ENCODE peak calls at places on chromosome 5, in five cellular contexts. One of them, this sample, is unnamed.

GRCh38 chr5:90932052-90932699 is 373.6 kb downstream of the ADGRV1 start:
- DNase-seq in stimulated activated CD8-positive, alpha-beta memory T cell treated with anti-CD3 and anti-CD28 coated beads, Interleukin-4, amount 100 ng/mL, for 1 hour: no peak
- DNase-seq in amygdala: no peak
- DNase-seq in stimulated activated CD4-positive, alpha-beta T cell treated with anti-CD3 and anti-CD28 coated beads, Interleukin-12 subunit alpha, Interleukin-12 subunit beta, amount 100 ng/mL, for 48 hours: peak
- DNase-seq in ovary: peak
- DNase-seq in this sample: no peak

GRCh38 chr5:10635257-10635860 is 71.5 kb downstream of the ANKRD33B start:
- DNase-seq in stimulated activated CD8-positive, alpha-beta memory T cell treated with anti-CD3 and anti-CD28 coated beads, Interleukin-4, amount 100 ng/mL, for 1 hour: peak
- DNase-seq in amygdala: no peak
- DNase-seq in stimulated activated CD4-positive, alpha-beta T cell treated with anti-CD3 and anti-CD28 coated beads, Interleukin-12 subunit alpha, Interleukin-12 subunit beta, amount 100 ng/mL, for 48 hours: peak
- DNase-seq in ovary: no peak
- DNase-seq in this sample: no peak

GRCh38 chr5:68027519-68027918 is 188.0 kb upstream of the PIK3R1 start:
- DNase-seq in stimulated activated CD8-positive, alpha-beta memory T cell treated with anti-CD3 and anti-CD28 coated beads, Interleukin-4, amount 100 ng/mL, for 1 hour: no peak
- DNase-seq in amygdala: no peak
- DNase-seq in stimulated activated CD4-positive, alpha-beta T cell treated with anti-CD3 and anti-CD28 coated beads, Interleukin-12 subunit alpha, Interleukin-12 subunit beta, amount 100 ng/mL, for 48 hours: no peak
- DNase-seq in ovary: peak
- DNase-seq in this sample: no peak

GRCh38 chr5:180595381-180596114 is 4.2 kb upstream of the SCGB3A1 start:
- DNase-seq in stimulated activated CD8-positive, alpha-beta memory T cell treated with anti-CD3 and anti-CD28 coated beads, Interleukin-4, amount 100 ng/mL, for 1 hour: no peak
- DNase-seq in amygdala: no peak
- DNase-seq in stimulated activated CD4-positive, alpha-beta T cell treated with anti-CD3 and anti-CD28 coated beads, Interleukin-12 subunit alpha, Interleukin-12 subunit beta, amount 100 ng/mL, for 48 hours: no peak
- DNase-seq in ovary: no peak
- DNase-seq in this sample: no peak

GRCh38 chr5:121949885-121950284 is 11.9 kb upstream of the SRFBP1 start:
- DNase-seq in stimulated activated CD8-positive, alpha-beta memory T cell treated with anti-CD3 and anti-CD28 coated beads, Interleukin-4, amount 100 ng/mL, for 1 hour: no peak
- DNase-seq in amygdala: no peak
- DNase-seq in stimulated activated CD4-positive, alpha-beta T cell treated with anti-CD3 and anti-CD28 coated beads, Interleukin-12 subunit alpha, Interleukin-12 subunit beta, amount 100 ng/mL, for 48 hours: no peak
- DNase-seq in ovary: peak
- DNase-seq in this sample: no peak

GRCh38 chr5:103565711-103566110 is 3.1 kb upstream of the NUDT12 start:
- DNase-seq in stimulated activated CD8-positive, alpha-beta memory T cell treated with anti-CD3 and anti-CD28 coated beads, Interleukin-4, amount 100 ng/mL, for 1 hour: no peak
- DNase-seq in amygdala: no peak
- DNase-seq in stimulated activated CD4-positive, alpha-beta T cell treated with anti-CD3 and anti-CD28 coated beads, Interleukin-12 subunit alpha, Interleukin-12 subunit beta, amount 100 ng/mL, for 48 hours: no peak
- DNase-seq in ovary: no peak
- DNase-seq in this sample: no peak

GRCh38 chr5:178589180-178590140 is 733 bp downstream of the COL23A1 start:
- DNase-seq in stimulated activated CD8-positive, alpha-beta memory T cell treated with anti-CD3 and anti-CD28 coated beads, Interleukin-4, amount 100 ng/mL, for 1 hour: no peak
- DNase-seq in amygdala: no peak
- DNase-seq in stimulated activated CD4-positive, alpha-beta T cell treated with anti-CD3 and anti-CD28 coated beads, Interleukin-12 subunit alpha, Interleukin-12 subunit beta, amount 100 ng/mL, for 48 hours: no peak
- DNase-seq in ovary: no peak
- DNase-seq in this sample: no peak

GRCh38 chr5:119347574-119347973 is 8.2 kb upstream of the TNFAIP8 start:
- DNase-seq in stimulated activated CD8-positive, alpha-beta memory T cell treated with anti-CD3 and anti-CD28 coated beads, Interleukin-4, amount 100 ng/mL, for 1 hour: no peak
- DNase-seq in amygdala: no peak
- DNase-seq in stimulated activated CD4-positive, alpha-beta T cell treated with anti-CD3 and anti-CD28 coated beads, Interleukin-12 subunit alpha, Interleukin-12 subunit beta, amount 100 ng/mL, for 48 hours: no peak
- DNase-seq in ovary: no peak
- DNase-seq in this sample: no peak

GRCh38 chr5:178331491-178331981 is 98.9 kb upstream of the PHYKPL start:
- DNase-seq in stimulated activated CD8-positive, alpha-beta memory T cell treated with anti-CD3 and anti-CD28 coated beads, Interleukin-4, amount 100 ng/mL, for 1 hour: no peak
- DNase-seq in amygdala: peak
- DNase-seq in stimulated activated CD4-positive, alpha-beta T cell treated with anti-CD3 and anti-CD28 coated beads, Interleukin-12 subunit alpha, Interleukin-12 subunit beta, amount 100 ng/mL, for 48 hours: no peak
- DNase-seq in ovary: no peak
- DNase-seq in this sample: no peak

GRCh38 chr5:120734033-120734432 is 269.9 kb downstream of the PRR16 start:
- DNase-seq in stimulated activated CD8-positive, alpha-beta memory T cell treated with anti-CD3 and anti-CD28 coated beads, Interleukin-4, amount 100 ng/mL, for 1 hour: no peak
- DNase-seq in amygdala: no peak
- DNase-seq in stimulated activated CD4-positive, alpha-beta T cell treated with anti-CD3 and anti-CD28 coated beads, Interleukin-12 subunit alpha, Interleukin-12 subunit beta, amount 100 ng/mL, for 48 hours: no peak
- DNase-seq in ovary: no peak
- DNase-seq in this sample: no peak

GRCh38 chr5:164012376-164012775 is 507.0 kb downstream of the MAT2B start:
- DNase-seq in stimulated activated CD8-positive, alpha-beta memory T cell treated with anti-CD3 and anti-CD28 coated beads, Interleukin-4, amount 100 ng/mL, for 1 hour: no peak
- DNase-seq in amygdala: no peak
- DNase-seq in stimulated activated CD4-positive, alpha-beta T cell treated with anti-CD3 and anti-CD28 coated beads, Interleukin-12 subunit alpha, Interleukin-12 subunit beta, amount 100 ng/mL, for 48 hours: no peak
- DNase-seq in ovary: no peak
- DNase-seq in this sample: no peak

GRCh38 chr5:120697147-120697546 is 233.0 kb downstream of the PRR16 start:
- DNase-seq in stimulated activated CD8-positive, alpha-beta memory T cell treated with anti-CD3 and anti-CD28 coated beads, Interleukin-4, amount 100 ng/mL, for 1 hour: no peak
- DNase-seq in amygdala: no peak
- DNase-seq in stimulated activated CD4-positive, alpha-beta T cell treated with anti-CD3 and anti-CD28 coated beads, Interleukin-12 subunit alpha, Interleukin-12 subunit beta, amount 100 ng/mL, for 48 hours: no peak
- DNase-seq in ovary: no peak
- DNase-seq in this sample: no peak

GRCh38 chr5:93722588-93722987 is 18.8 kb downstream of the POU5F2 start:
- DNase-seq in stimulated activated CD8-positive, alpha-beta memory T cell treated with anti-CD3 and anti-CD28 coated beads, Interleukin-4, amount 100 ng/mL, for 1 hour: no peak
- DNase-seq in amygdala: no peak
- DNase-seq in stimulated activated CD4-positive, alpha-beta T cell treated with anti-CD3 and anti-CD28 coated beads, Interleukin-12 subunit alpha, Interleukin-12 subunit beta, amount 100 ng/mL, for 48 hours: no peak
- DNase-seq in ovary: no peak
- DNase-seq in this sample: no peak

GRCh38 chr5:3590967-3591900 is 4.4 kb upstream of the IRX1 start:
- DNase-seq in stimulated activated CD8-positive, alpha-beta memory T cell treated with anti-CD3 and anti-CD28 coated beads, Interleukin-4, amount 100 ng/mL, for 1 hour: no peak
- DNase-seq in amygdala: no peak
- DNase-seq in stimulated activated CD4-positive, alpha-beta T cell treated with anti-CD3 and anti-CD28 coated beads, Interleukin-12 subunit alpha, Interleukin-12 subunit beta, amount 100 ng/mL, for 48 hours: no peak
- DNase-seq in ovary: no peak
- DNase-seq in this sample: no peak

GRCh38 chr5:2575292-2575691 is 176.2 kb downstream of the IRX2 start:
- DNase-seq in stimulated activated CD8-positive, alpha-beta memory T cell treated with anti-CD3 and anti-CD28 coated beads, Interleukin-4, amount 100 ng/mL, for 1 hour: no peak
- DNase-seq in amygdala: no peak
- DNase-seq in stimulated activated CD4-positive, alpha-beta T cell treated with anti-CD3 and anti-CD28 coated beads, Interleukin-12 subunit alpha, Interleukin-12 subunit beta, amount 100 ng/mL, for 48 hours: no peak
- DNase-seq in ovary: no peak
- DNase-seq in this sample: no peak